ENCODE peak calls at places on chromosomes 11 and 22, in ten cellular contexts. M is pulmonary artery endothelial cell; T is progenitor cell of endocrine pancreas; D is fibroblast of mammary gland; V is H7; A is NCI-H748 treated with DMSO at 0.1 percent for 48 hours; S is stimulated activated CD4-positive, alpha-beta T cell treated with anti-CD3 and anti-CD28 coated beads, Interleukin-1b, Interleukin-23, amount 100 ng/mL, for 24 hours; J is DMS153; Z is lower lobe of right lung; K is effector CD4-positive, alpha-beta T cell. P is an unnamed sample.

GRCh38 chr11:69605737-69606526 is 35.0 kb upstream of the CCND1 start:
- DNase-seq in D (no peak), M (no peak), K (no peak), Z (no peak), S (no peak), J (no peak), V (no peak), A (no peak), T (no peak), P (no peak)

GRCh38 chr11:122313581-122313980 is 197.6 kb upstream of the BLID start:
- DNase-seq in K (no peak), A (no peak), S (no peak), V (no peak), M (no peak), D (no peak), Z (no peak), T (no peak), J (no peak), P (no peak)

GRCh38 chr11:64233913-64234839 is at the start of gene VEGFB:
- DNase-seq in A (no peak), M (no peak), J (no peak), D (no peak), S (no peak), K (peak; percentile 65), T (peak; percentile 49), V (peak; percentile 89), Z (peak; percentile 79), P (peak; percentile 56)

GRCh38 chr11:134516529-134516928 is 104.5 kb upstream of the B3GAT1 start:
- DNase-seq in V (peak; percentile 73), T (no peak), S (no peak), D (no peak), J (peak; percentile 46), Z (peak; percentile 36), K (no peak), A (no peak), M (no peak), P (no peak)

GRCh38 chr11:34514050-34514449 is 456 bp upstream of the ELF5 start:
- DNase-seq in A (no peak), V (no peak), T (no peak), Z (no peak), D (no peak), S (no peak), K (no peak), J (no peak), M (no peak), P (no peak)

GRCh38 chr11:11567862-11568650 is 53.7 kb downstream of the GALNT18 start:
- DNase-seq in S (no peak), J (no peak), M (no peak), A (no peak), Z (no peak), K (no peak), T (no peak), D (peak; percentile 59), V (no peak), P (no peak)

GRCh38 chr22:35914665-35915476 is 113.8 kb downstream of the RBFOX2 start:
- DNase-seq in V (peak; percentile 56), S (no peak), Z (no peak), A (peak; percentile 59), K (no peak), M (peak; percentile 62), T (peak; percentile 50), D (peak; percentile 91), J (peak; percentile 82), P (peak; percentile 89)

GRCh38 chr22:22735695-22736611 is 91.5 kb downstream of the GGTLC2 start:
- DNase-seq in S (no peak), T (no peak), K (no peak), D (no peak), V (no peak), Z (no peak), J (no peak), A (no peak), M (no peak), P (no peak)

GRCh38 chr22:23065069-23065451 is 5.3 kb upstream of the GNAZ start:
- DNase-seq in M (no peak), Z (peak; percentile 9), T (peak; percentile 6), V (no peak), J (no peak), S (no peak), A (no peak), K (no peak), D (no peak), P (no peak)

GRCh38 chr11:1126935-1127663 is 30.7 kb upstream of the MUC5AC start:
- DNase-seq in T (peak; percentile 8), Z (no peak), A (no peak), V (peak; percentile 59), J (no peak), K (no peak), D (no peak), M (no peak), S (no peak), P (no peak)

GRCh38 chr22:23564276-23564675 is 15.8 kb downstream of the IGLL1 start:
- DNase-seq in Z (no peak), A (no peak), K (no peak), D (no peak), T (no peak), M (no peak), S (no peak), J (no peak), V (no peak), P (no peak)

GRCh38 chr11:69892237-69892985 is 73.2 kb upstream of the FGF3 start:
- DNase-seq in V (peak; percentile 96), T (no peak), K (no peak), M (no peak), Z (no peak), S (no peak), D (no peak), J (peak; percentile 38), A (no peak), P (no peak)

GRCh38 chr11:124670732-124671131 is 2.8 kb downstream of the SIAE start:
- DNase-seq in M (no peak), V (no peak), D (peak; percentile 18), T (no peak), Z (no peak), S (no peak), A (no peak), J (no peak), K (peak; percentile 9), P (no peak)

GRCh38 chr11:72079776-72080325 is 491 bp downstream of the NUMA1 start:
- DNase-seq in Z (no peak), V (peak; percentile 87), S (no peak), K (no peak), M (no peak), J (no peak), D (no peak), T (no peak), A (no peak), P (no peak)

GRCh38 chr22:30025187-30025586 is 55.1 kb upstream of the HORMAD2 start:
- DNase-seq in M (no peak), Z (peak; percentile 68), V (no peak), A (no peak), J (no peak), T (no peak), K (no peak), S (no peak), D (no peak), P (no peak)

GRCh38 chr11:18527512-18527911 is 770 bp upstream of the TSG101 start:
- DNase-seq in Z (no peak), M (no peak), D (peak; percentile 62), S (no peak), K (no peak), T (no peak), J (no peak), V (no peak), A (no peak), P (peak; percentile 13)

GRCh38 chr11:95335989-95336388 is 105.0 kb upstream of the SESN3 start:
- DNase-seq in A (no peak), K (no peak), S (no peak), J (no peak), Z (no peak), M (no peak), T (no peak), V (peak; percentile 4), D (no peak), P (no peak)

GRCh38 chr11:27363576-27364115 is 631 bp upstream of the CCDC34 start:
- DNase-seq in T (no peak), M (no peak), K (no peak), S (no peak), J (no peak), A (no peak), Z (no peak), V (no peak), D (no peak), P (no peak)

GRCh38 chr11:10540546-10540914 is 457 bp downstream of the RNF141 start:
- DNase-seq in K (no peak), J (no peak), Z (no peak), D (peak; percentile 12), T (peak; percentile 51), M (no peak), V (no peak), S (peak; percentile 0), A (peak; percentile 11), P (peak; percentile 58)

GRCh38 chr11:132036751-132037466 is 666.5 kb downstream of the NTM start:
- DNase-seq in M (no peak), J (no peak), V (no peak), D (no peak), A (no peak), T (no peak), S (no peak), K (no peak), Z (no peak), P (no peak)

GRCh38 chr22:38773363-38773946 is 17.7 kb upstream of the SUN2 start:
- DNase-seq in J (no peak), K (no peak), Z (no peak), T (no peak), A (no peak), D (no peak), V (no peak), S (no peak), M (no peak), P (no peak)

GRCh38 chr11:73412308-73412707 is 36.1 kb downstream of the RELT start:
- DNase-seq in M (no peak), S (no peak), T (no peak), K (no peak), A (no peak), J (no peak), Z (no peak), D (no peak), V (no peak), P (no peak)

GRCh38 chr22:22228921-22229320 is 15.7 kb upstream of the VPREB1 start:
- DNase-seq in J (no peak), A (no peak), Z (no peak), K (no peak), T (no peak), S (no peak), V (no peak), D (no peak), M (no peak), P (no peak)

P was measured in NCI-H1105 treated with DMSO at 0.1 percent for 48 hours.